ENCODE peak calls at places on chromosomes 5 and 9, in nine cellular contexts. X is CD8-positive, alpha-beta T cell; I is Panc1; K is psoas muscle; C is tibial nerve; A is bronchial epithelial cell; B is left lung; H is IMR-90; Y is stomach. T is an unnamed sample.

GRCh38 chr9:127637322-127637847 is 25.3 kb downstream of the STXBP1 start:
- DNase-seq in B (no peak), A (peak; percentile 84), C (peak; percentile 25), I (no peak), Y (no peak), X (no peak), H (peak; percentile 87), K (no peak), T (no peak)

GRCh38 chr5:158127536-158127935 is 268.6 kb upstream of the CLINT1 start:
- DNase-seq in C (no peak), I (no peak), X (no peak), H (no peak), Y (no peak), A (no peak), B (no peak), K (no peak), T (no peak)

GRCh38 chr5:38443390-38443789 is 113.1 kb downstream of the LIFR start:
- DNase-seq in H (no peak), I (no peak), A (no peak), C (no peak), B (no peak), Y (no peak), X (no peak), K (no peak), T (no peak)

GRCh38 chr9:113577525-113578261 is 114.2 kb downstream of the RGS3 start:
- DNase-seq in B (peak; percentile 70), H (peak; percentile 81), A (no peak), K (peak; percentile 58), C (no peak), Y (no peak), I (no peak), X (no peak), T (no peak)

GRCh38 chr5:59745422-59745863 is 148.1 kb downstream of the PDE4D start:
- DNase-seq in H (peak; percentile 66), K (peak; percentile 55), C (no peak), I (no peak), B (no peak), X (no peak), A (peak; percentile 99), Y (peak; percentile 43), T (no peak)

GRCh38 chr5:38463634-38464521 is 92.6 kb downstream of the LIFR start:
- DNase-seq in I (peak; percentile 94), Y (no peak), A (peak; percentile 89), C (no peak), H (peak; percentile 93), K (no peak), B (no peak), X (no peak), T (no peak)

GRCh38 chr5:36939969-36940858 is 63.6 kb downstream of the NIPBL start:
- DNase-seq in Y (no peak), H (no peak), K (no peak), I (no peak), C (no peak), B (no peak), X (no peak), A (peak; percentile 50), T (no peak)

GRCh38 chr5:60578295-60578694 is 121.7 kb downstream of the DEPDC1B start:
- DNase-seq in I (no peak), X (no peak), Y (no peak), K (no peak), B (no peak), A (no peak), H (no peak), C (no peak), T (no peak)

GRCh38 chr5:2038337-2039179 is 155.8 kb upstream of the IRX4 start:
- DNase-seq in I (peak; percentile 5), C (no peak), B (peak; percentile 92), H (peak; percentile 3), Y (peak; percentile 63), A (no peak), X (peak; percentile 65), K (peak; percentile 80), T (peak; percentile 61)

GRCh38 chr9:87515086-87515485 is 17.4 kb downstream of the DAPK1 start:
- DNase-seq in Y (no peak), I (no peak), K (no peak), B (no peak), C (no peak), X (no peak), H (no peak), A (no peak), T (no peak)

GRCh38 chr5:4108690-4109089 is 513.1 kb downstream of the IRX1 start:
- DNase-seq in I (no peak), C (no peak), B (no peak), Y (no peak), A (no peak), K (no peak), H (no peak), X (no peak), T (no peak)

GRCh38 chr5:105506692-105507277 is 1944.2 kb upstream of the NUDT12 start:
- DNase-seq in K (no peak), Y (no peak), H (peak; percentile 16), I (no peak), A (peak; percentile 7), B (no peak), C (no peak), X (no peak), T (no peak)

GRCh38 chr5:119743927-119744326 is 114.6 kb downstream of the FAM170A start:
- DNase-seq in A (peak; percentile 63), X (no peak), K (no peak), H (peak; percentile 4), B (no peak), Y (no peak), C (no peak), I (peak; percentile 13), T (no peak)
- TF ChIP-seq CTCF in A (peak; percentile 76), X (peak; percentile 31), K (no peak), H (no peak), B (no peak), Y (no peak), C (no peak), I (peak; percentile 47), T (no peak)

GRCh38 chr9:121476156-121476555 is 23.5 kb downstream of the GGTA1 start:
- DNase-seq in C (no peak), A (no peak), H (no peak), B (no peak), X (no peak), I (no peak), K (no peak), Y (no peak), T (no peak)
- H3K36me3 ChIP-seq in C (no peaks in the 10 kb centered on the region), A (no peaks in the 10 kb centered on the region), H (no peaks in the 10 kb centered on the region), B (no peaks in the 10 kb centered on the region), X (no peaks in the 10 kb centered on the region), I (no peaks in the 10 kb centered on the region), K (no peaks in the 10 kb centered on the region), Y (no peaks in the 10 kb centered on the region), T (no peaks in the 10 kb centered on the region)

GRCh38 chr5:172635038-172635437 is 6.0 kb upstream of the NEURL1B start:
- DNase-seq in K (no peak), I (no peak), C (no peak), H (no peak), X (no peak), B (no peak), A (no peak), Y (no peak), T (peak; percentile 24)

GRCh38 chr5:172638209-172638768 is 2.8 kb upstream of the NEURL1B start:
- DNase-seq in X (no peak), K (no peak), H (no peak), I (no peak), A (no peak), Y (no peak), C (no peak), B (no peak), T (peak; percentile 14)

GRCh38 chr5:172636279-172637050 is 4.6 kb upstream of the NEURL1B start:
- DNase-seq in C (no peak), A (no peak), H (no peak), B (no peak), Y (no peak), X (no peak), K (no peak), I (no peak), T (no peak)

GRCh38 chr5:172637740-172638139 is 3.3 kb upstream of the NEURL1B start:
- DNase-seq in Y (no peak), A (no peak), H (no peak), X (no peak), K (no peak), I (no peak), B (no peak), C (no peak), T (peak; percentile 43)

GRCh38 chr5:172637122-172637580 is 3.9 kb upstream of the NEURL1B start:
- DNase-seq in K (no peak), H (no peak), B (no peak), C (no peak), Y (no peak), I (no peak), X (no peak), A (peak; percentile 81), T (peak; percentile 92)
- H3K4me3 ChIP-seq in K (no peak overlapping the region), H (no peak overlapping the region), B (no peak overlapping the region), C (no peak overlapping the region), Y (no peak overlapping the region), I (no peak overlapping the region), X (no peak overlapping the region), A (no peak overlapping the region), T (no peak overlapping the region)

DNA sequence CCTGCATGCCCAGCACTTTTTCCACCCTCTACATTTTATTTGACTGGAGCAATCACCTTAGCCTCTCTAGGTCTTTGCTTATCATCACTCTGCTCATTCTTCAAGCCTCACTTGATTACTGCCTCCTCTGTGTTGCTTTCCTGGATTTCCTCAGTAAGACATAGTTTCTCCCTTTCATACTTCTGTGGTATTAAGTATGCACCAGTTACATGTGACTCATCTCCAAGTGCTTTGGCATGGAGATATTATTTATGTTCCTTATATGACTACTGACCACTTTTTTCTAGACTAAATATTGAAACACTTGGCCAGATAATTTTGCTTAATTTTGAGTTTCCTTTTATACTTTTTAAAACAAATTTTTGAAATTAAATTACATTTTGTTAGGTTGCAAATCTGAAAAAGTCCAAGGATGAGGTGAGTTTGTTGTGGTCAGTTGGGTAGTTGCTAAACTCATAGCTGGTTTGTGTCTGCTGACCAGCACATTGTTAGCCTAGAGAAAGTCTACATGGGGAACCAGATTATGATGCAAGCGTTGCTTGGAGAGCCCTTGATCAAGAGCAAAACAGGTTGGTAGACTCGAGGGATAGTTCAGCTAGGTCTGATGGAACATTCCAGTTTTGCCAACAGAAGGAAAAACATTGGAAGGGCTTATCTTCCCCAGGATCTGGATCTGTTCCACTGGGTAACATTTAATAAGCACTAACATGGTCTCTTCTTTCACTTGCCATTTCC is 140.2 kb downstream of the TMC1 start:
- DNase-seq in I (no peak), K (no peak), X (no peak), Y (no peak), C (no peak), A (peak; percentile 78), B (no peak), H (peak; percentile 64), T (no peak)
- TF ChIP-seq CTCF in I (no peak), K (no peak), X (no peak), Y (no peak), C (no peak), A (no peak), B (no peak), H (no peak), T (no peak)